ENCODE peak calls at places on chromosome 2, in four cellular contexts. One of them, this sample, is unnamed.
A peak's percentile ranks its signal among the peaks of the same experiment; 100 is the strongest.

GRCh38 chr2:85064927-85065630 is 68.1 kb upstream of the TCF7L1 start:
- DNase-seq in CD8-positive, alpha-beta T cell: no peak
- DNase-seq in cardiac muscle cell: no peak
- DNase-seq in adrenal gland: no peak
- DNase-seq in this sample: no peak

GRCh38 chr2:10575566-10576300 is 114.0 kb downstream of the NOL10 start:
- DNase-seq in CD8-positive, alpha-beta T cell: no peak
- DNase-seq in cardiac muscle cell: no peak
- DNase-seq in adrenal gland: no peak
- DNase-seq in this sample: no peak

GRCh38 chr2:133568172-133568571 is at the start of gene NCKAP5:
- DNase-seq in adrenal gland: no peak
- DNase-seq in CD8-positive, alpha-beta T cell: no peak
- DNase-seq in cardiac muscle cell: peak; percentile 13
- DNase-seq in this sample: no peak

GRCh38 chr2:64019975-64020281 is 700 bp upstream of the VPS54 start:
- DNase-seq in cardiac muscle cell: no peak
- DNase-seq in adrenal gland: no peak
- DNase-seq in CD8-positive, alpha-beta T cell: no peak
- DNase-seq in this sample: no peak

GRCh38 chr2:186887107-186888090 is 38.4 kb upstream of the ZSWIM2 start:
- DNase-seq in adrenal gland: no peak
- DNase-seq in CD8-positive, alpha-beta T cell: no peak
- DNase-seq in cardiac muscle cell: peak; percentile 8
- DNase-seq in this sample: no peak

GRCh38 chr2:48170281-48170680 is 264.0 kb upstream of the FBXO11 start:
- DNase-seq in cardiac muscle cell: no peak
- DNase-seq in CD8-positive, alpha-beta T cell: no peak
- DNase-seq in adrenal gland: no peak
- DNase-seq in this sample: no peak

GRCh38 chr2:38462121-38462634 is 85.1 kb upstream of the ATL2 start:
- DNase-seq in cardiac muscle cell: no peak
- DNase-seq in CD8-positive, alpha-beta T cell: no peak
- DNase-seq in adrenal gland: peak; percentile 70
- DNase-seq in this sample: no peak

GRCh38 chr2:198545411-198545810 is 741.0 kb downstream of the PLCL1 start:
- DNase-seq in CD8-positive, alpha-beta T cell: no peak
- DNase-seq in cardiac muscle cell: no peak
- DNase-seq in adrenal gland: no peak
- DNase-seq in this sample: no peak

GRCh38 chr2:210363261-210363660 is 48.3 kb upstream of the MYL1 start:
- DNase-seq in cardiac muscle cell: peak; percentile 24
- DNase-seq in adrenal gland: no peak
- DNase-seq in CD8-positive, alpha-beta T cell: no peak
- DNase-seq in this sample: no peak

GRCh38 chr2:223460774-223461211 is 141.4 kb downstream of the SCG2 start:
- DNase-seq in CD8-positive, alpha-beta T cell: no peak
- DNase-seq in cardiac muscle cell: no peak
- DNase-seq in adrenal gland: no peak
- DNase-seq in this sample: no peak

GRCh38 chr2:100902833-100903405 is 83.0 kb downstream of the NPAS2 start:
- DNase-seq in cardiac muscle cell: no peak
- DNase-seq in CD8-positive, alpha-beta T cell: no peak
- DNase-seq in adrenal gland: peak; percentile 50
- DNase-seq in this sample: no peak

GRCh38 chr2:240898731-240899467 is 2.9 kb upstream of the MAB21L4 start:
- DNase-seq in CD8-positive, alpha-beta T cell: no peak
- DNase-seq in cardiac muscle cell: no peak
- DNase-seq in adrenal gland: peak; percentile 58
- DNase-seq in this sample: no peak

GRCh38 chr2:46414701-46415100 is 64.7 kb upstream of the TMEM247 start:
- DNase-seq in cardiac muscle cell: no peak
- DNase-seq in adrenal gland: no peak
- DNase-seq in CD8-positive, alpha-beta T cell: no peak
- DNase-seq in this sample: no peak

GRCh38 chr2:39114771-39115170 is 6.1 kb downstream of the SOS1 start:
- DNase-seq in cardiac muscle cell: no peak
- DNase-seq in adrenal gland: no peak
- DNase-seq in CD8-positive, alpha-beta T cell: no peak
- DNase-seq in this sample: no peak

GRCh38 chr2:183487316-183487715 is 363.1 kb downstream of the NUP35 start:
- DNase-seq in adrenal gland: no peak
- DNase-seq in CD8-positive, alpha-beta T cell: no peak
- DNase-seq in cardiac muscle cell: no peak
- DNase-seq in this sample: no peak

GRCh38 chr2:9248363-9248762 is 41.8 kb downstream of the ASAP2 start:
- DNase-seq in cardiac muscle cell: no peak
- DNase-seq in adrenal gland: no peak
- DNase-seq in CD8-positive, alpha-beta T cell: no peak
- DNase-seq in this sample: no peak

GRCh38 chr2:190339394-190339793 is 4.0 kb upstream of the INPP1 start:
- DNase-seq in CD8-positive, alpha-beta T cell: no peak
- DNase-seq in cardiac muscle cell: no peak
- DNase-seq in adrenal gland: no peak
- DNase-seq in this sample: no peak

GRCh38 chr2:230619471-230619870 is 93.2 kb upstream of the CAB39 start:
- DNase-seq in cardiac muscle cell: no peak
- DNase-seq in adrenal gland: no peak
- DNase-seq in CD8-positive, alpha-beta T cell: no peak
- DNase-seq in this sample: no peak

GRCh38 chr2:177314194-177314593 is 49.7 kb upstream of the NFE2L2 start:
- DNase-seq in CD8-positive, alpha-beta T cell: no peak
- DNase-seq in cardiac muscle cell: no peak
- DNase-seq in adrenal gland: no peak
- DNase-seq in this sample: no peak

GRCh38 chr2:11655495-11655894 is 14.5 kb downstream of the NTSR2 start:
- DNase-seq in CD8-positive, alpha-beta T cell: no peak
- DNase-seq in adrenal gland: no peak
- DNase-seq in cardiac muscle cell: no peak
- DNase-seq in this sample: no peak

GRCh38 chr2:101230541-101230993 is 22.1 kb upstream of the CNOT11 start:
- DNase-seq in cardiac muscle cell: no peak
- DNase-seq in adrenal gland: no peak
- DNase-seq in CD8-positive, alpha-beta T cell: no peak
- DNase-seq in this sample: no peak

GRCh38 chr2:45879406-45879805 is 227.9 kb downstream of the PRKCE start:
- DNase-seq in CD8-positive, alpha-beta T cell: no peak
- DNase-seq in cardiac muscle cell: no peak
- DNase-seq in adrenal gland: no peak
- DNase-seq in this sample: no peak

DNA sequence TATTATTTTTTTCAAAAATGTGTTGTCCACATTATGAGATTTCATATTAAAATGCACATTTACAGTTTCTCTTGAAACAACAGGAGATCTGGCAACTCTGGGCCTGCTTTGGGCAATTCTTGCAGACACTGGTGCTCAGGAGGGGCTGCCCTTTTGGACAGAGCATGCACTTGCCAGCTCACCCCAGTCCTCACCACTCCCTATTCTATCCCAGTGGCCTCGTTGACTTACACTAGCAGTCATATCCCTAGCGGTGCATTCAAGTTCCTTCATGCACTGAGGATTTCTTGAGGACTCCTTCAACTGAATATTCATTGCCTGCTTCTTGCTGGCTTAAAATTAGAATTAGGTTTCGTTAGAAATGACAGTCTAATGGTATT is 87.9 kb upstream of the FHL2 start:
- DNase-seq in adrenal gland: no peak
- DNase-seq in CD8-positive, alpha-beta T cell: no peak
- DNase-seq in cardiac muscle cell: no peak
- DNase-seq in this sample: no peak
- H3K4me1 ChIP-seq in adrenal gland: peaks cover 6% of the 10 kb centered on the region
- H3K4me1 ChIP-seq in CD8-positive, alpha-beta T cell: no peaks in the 10 kb centered on the region
- H3K4me1 ChIP-seq in cardiac muscle cell: peaks cover 31% of the 10 kb centered on the region
- H3K4me1 ChIP-seq in this sample: no peaks in the 10 kb centered on the region

DNA sequence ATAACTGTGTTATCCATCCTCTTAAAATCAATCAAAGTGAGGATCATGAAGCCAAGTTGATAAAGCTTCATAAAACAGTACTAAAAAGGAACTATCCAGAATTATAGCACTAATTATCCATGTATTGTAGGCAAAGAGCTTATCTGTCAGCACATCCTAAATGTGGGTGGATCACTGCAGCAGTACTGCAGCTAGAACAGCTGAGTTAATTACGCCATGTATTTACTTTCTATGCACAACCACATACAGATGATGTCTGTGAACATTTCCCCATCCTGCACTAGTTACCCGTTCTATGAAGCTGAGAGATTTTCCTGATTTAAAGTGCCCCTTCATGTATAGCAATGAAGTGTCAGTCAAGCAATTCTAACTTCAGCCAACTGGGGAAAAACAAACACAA is 96.6 kb downstream of the RAPH1 start:
- DNase-seq in CD8-positive, alpha-beta T cell: no peak
- DNase-seq in cardiac muscle cell: no peak
- DNase-seq in adrenal gland: no peak
- DNase-seq in this sample: no peak
- H3K36me3 ChIP-seq in CD8-positive, alpha-beta T cell: no peaks in the 10 kb centered on the region
- H3K36me3 ChIP-seq in cardiac muscle cell: peaks cover 9% of the 10 kb centered on the region
- H3K36me3 ChIP-seq in adrenal gland: peaks cover 43% of the 10 kb centered on the region
- H3K36me3 ChIP-seq in this sample: no peaks in the 10 kb centered on the region

GRCh38 chr2:95345066-95345414 is 47.9 kb downstream of the KCNIP3 start:
- DNase-seq in CD8-positive, alpha-beta T cell: no peak
- DNase-seq in adrenal gland: no peak
- DNase-seq in cardiac muscle cell: no peak
- DNase-seq in this sample: no peak

GRCh38 chr2:95343429-95344207 is 46.5 kb downstream of the KCNIP3 start:
- DNase-seq in CD8-positive, alpha-beta T cell: no peak
- DNase-seq in adrenal gland: no peak
- DNase-seq in cardiac muscle cell: no peak
- DNase-seq in this sample: no peak

GRCh38 chr2:95344656-95345055 is 47.5 kb downstream of the KCNIP3 start:
- DNase-seq in cardiac muscle cell: no peak
- DNase-seq in adrenal gland: no peak
- DNase-seq in CD8-positive, alpha-beta T cell: no peak
- DNase-seq in this sample: no peak

GRCh38 chr2:95345415-95346235 is 48.5 kb downstream of the KCNIP3 start:
- DNase-seq in adrenal gland: peak; percentile 76
- DNase-seq in CD8-positive, alpha-beta T cell: peak; percentile 37
- DNase-seq in cardiac muscle cell: peak; percentile 88
- DNase-seq in this sample: peak; percentile 31

GRCh38 chr2:95344208-95344570 is 47.0 kb downstream of the KCNIP3 start:
- DNase-seq in cardiac muscle cell: no peak
- DNase-seq in CD8-positive, alpha-beta T cell: no peak
- DNase-seq in adrenal gland: no peak
- DNase-seq in this sample: no peak
- H3K27me3 ChIP-seq in cardiac muscle cell: peaks cover 75% of the 10 kb centered on the region
- H3K27me3 ChIP-seq in CD8-positive, alpha-beta T cell: peaks cover 13% of the 10 kb centered on the region
- H3K27me3 ChIP-seq in adrenal gland: no peaks in the 10 kb centered on the region
- H3K27me3 ChIP-seq in this sample: peaks cover 9% of the 10 kb centered on the region

DNA sequence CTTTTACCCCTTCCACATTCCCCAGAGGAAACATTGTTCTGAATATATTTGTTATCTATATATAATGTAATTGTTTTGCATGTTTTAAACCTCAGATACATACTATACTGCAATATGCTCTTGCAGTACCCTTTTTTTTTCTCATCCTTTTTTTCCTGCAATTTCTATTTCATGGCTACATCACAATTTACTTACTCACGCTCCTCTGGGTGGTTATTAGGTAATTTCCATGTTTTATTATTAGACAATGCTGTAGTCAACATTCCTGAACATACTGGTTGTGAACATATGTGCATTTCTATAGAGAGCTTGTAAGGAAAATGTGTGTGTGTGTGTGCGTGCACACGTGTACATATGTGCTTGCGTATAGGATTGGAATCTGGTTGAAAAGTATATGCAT is 22.2 kb downstream of the NCOA1 start:
- DNase-seq in CD8-positive, alpha-beta T cell: no peak
- DNase-seq in cardiac muscle cell: no peak
- DNase-seq in adrenal gland: no peak
- DNase-seq in this sample: no peak
- H3K4me1 ChIP-seq in CD8-positive, alpha-beta T cell: peaks cover 10% of the 10 kb centered on the region
- H3K4me1 ChIP-seq in cardiac muscle cell: peaks cover 13% of the 10 kb centered on the region
- H3K4me1 ChIP-seq in adrenal gland: peaks cover 64% of the 10 kb centered on the region
- H3K4me1 ChIP-seq in this sample: peaks cover 19% of the 10 kb centered on the region

GRCh38 chr2:15458277-15458676 is 102.9 kb downstream of the NBAS start:
- DNase-seq in cardiac muscle cell: no peak
- DNase-seq in adrenal gland: no peak
- DNase-seq in CD8-positive, alpha-beta T cell: no peak
- DNase-seq in this sample: no peak
- H3K36me3 ChIP-seq in cardiac muscle cell: peaks cover 16% of the 10 kb centered on the region
- H3K36me3 ChIP-seq in adrenal gland: peaks cover 7% of the 10 kb centered on the region
- H3K36me3 ChIP-seq in CD8-positive, alpha-beta T cell: peaks cover 5% of the 10 kb centered on the region
- H3K36me3 ChIP-seq in this sample: no peaks in the 10 kb centered on the region

GRCh38 chr2:201888476-201888875 is 82.1 kb downstream of the CDK15 start:
- DNase-seq in cardiac muscle cell: no peak
- DNase-seq in adrenal gland: no peak
- DNase-seq in CD8-positive, alpha-beta T cell: no peak
- DNase-seq in this sample: no peak
- H3K27me3 ChIP-seq in cardiac muscle cell: peaks cover 80% of the 10 kb centered on the region
- H3K27me3 ChIP-seq in adrenal gland: no peaks in the 10 kb centered on the region
- H3K27me3 ChIP-seq in CD8-positive, alpha-beta T cell: no peaks in the 10 kb centered on the region
- H3K27me3 ChIP-seq in this sample: no peaks in the 10 kb centered on the region

GRCh38 chr2:239441724-239442123 is 40.9 kb upstream of the HDAC4 start:
- DNase-seq in cardiac muscle cell: no peak
- DNase-seq in adrenal gland: no peak
- DNase-seq in CD8-positive, alpha-beta T cell: no peak
- DNase-seq in this sample: no peak
- H3K4me1 ChIP-seq in cardiac muscle cell: no peaks in the 10 kb centered on the region
- H3K4me1 ChIP-seq in adrenal gland: peaks cover 32% of the 10 kb centered on the region
- H3K4me1 ChIP-seq in CD8-positive, alpha-beta T cell: peaks cover 21% of the 10 kb centered on the region
- H3K4me1 ChIP-seq in this sample: peaks cover 15% of the 10 kb centered on the region

GRCh38 chr2:61162721-61163120 is 733 bp downstream of the C2orf74 start:
- DNase-seq in CD8-positive, alpha-beta T cell: no peak
- DNase-seq in adrenal gland: no peak
- DNase-seq in cardiac muscle cell: no peak
- DNase-seq in this sample: no peak

GRCh38 chr2:61158356-61158944 is 3.5 kb upstream of the C2orf74 start:
- DNase-seq in CD8-positive, alpha-beta T cell: no peak
- DNase-seq in adrenal gland: no peak
- DNase-seq in cardiac muscle cell: no peak
- DNase-seq in this sample: no peak

GRCh38 chr2:61165946-61166345 is 4.0 kb downstream of the C2orf74 start:
- DNase-seq in cardiac muscle cell: no peak
- DNase-seq in CD8-positive, alpha-beta T cell: no peak
- DNase-seq in adrenal gland: no peak
- DNase-seq in this sample: no peak

GRCh38 chr2:61157371-61158003 is 4.5 kb upstream of the C2orf74 start:
- DNase-seq in adrenal gland: no peak
- DNase-seq in CD8-positive, alpha-beta T cell: no peak
- DNase-seq in cardiac muscle cell: no peak
- DNase-seq in this sample: no peak

DNA sequence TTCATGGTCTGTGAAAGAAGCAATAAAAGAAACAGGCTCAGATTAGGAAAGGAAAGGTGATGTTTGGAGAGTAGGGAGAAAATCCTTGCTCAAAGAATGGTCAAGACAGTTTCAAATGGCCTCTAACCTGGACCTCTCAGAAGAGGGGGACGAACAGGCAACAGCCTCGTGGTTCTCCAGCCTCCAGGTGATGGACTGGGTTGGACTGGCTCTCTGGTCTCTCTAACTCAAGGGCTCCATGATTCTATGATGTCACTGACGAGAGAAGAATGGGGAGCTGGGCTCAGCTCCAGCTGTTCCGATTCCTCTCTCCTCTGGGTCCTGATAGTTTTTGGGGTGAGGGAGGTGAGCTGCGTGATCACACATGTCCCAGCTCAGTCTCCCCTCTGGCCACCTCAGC is at the start of gene C2orf74:
- DNase-seq in cardiac muscle cell: no peak
- DNase-seq in adrenal gland: no peak
- DNase-seq in CD8-positive, alpha-beta T cell: no peak
- DNase-seq in this sample: no peak
- H3K36me3 ChIP-seq in cardiac muscle cell: no peaks in the 10 kb centered on the region
- H3K36me3 ChIP-seq in adrenal gland: peaks cover 34% of the 10 kb centered on the region
- H3K36me3 ChIP-seq in CD8-positive, alpha-beta T cell: peaks cover 8% of the 10 kb centered on the region
- H3K36me3 ChIP-seq in this sample: peaks cover 5% of the 10 kb centered on the region

This sample was measured in naive thymus-derived CD4-positive, alpha-beta T cell.